ENCODE peak calls at places on chromosome 1, in four cellular contexts. One of them, this sample, is unnamed.

GRCh38 chr1:53715478-53715877 is 23.5 kb downstream of the GLIS1 start:
- DNase-seq in GM12878: no peak
- DNase-seq in K562: peak
- DNase-seq in HepG2: peak
- DNase-seq in this sample: peak

GRCh38 chr1:29640428-29640785 is 404.1 kb downstream of the PTPRU start:
- DNase-seq in GM12878: no peak
- DNase-seq in K562: no peak
- DNase-seq in HepG2: no peak
- DNase-seq in this sample: no peak

GRCh38 chr1:43431676-43432075 is 22.1 kb downstream of the HYI start:
- DNase-seq in GM12878: no peak
- DNase-seq in K562: no peak
- DNase-seq in HepG2: no peak
- DNase-seq in this sample: no peak

GRCh38 chr1:225509770-225510169 is 81.9 kb upstream of the LBR start:
- DNase-seq in GM12878: no peak
- DNase-seq in K562: no peak
- DNase-seq in HepG2: peak
- DNase-seq in this sample: no peak

GRCh38 chr1:247843411-247843810 is 1.7 kb upstream of the OR11L1 start:
- DNase-seq in GM12878: no peak
- DNase-seq in K562: no peak
- DNase-seq in HepG2: no peak
- DNase-seq in this sample: no peak

GRCh38 chr1:225941949-225942222 is 866 bp upstream of the LEFTY2 start:
- DNase-seq in GM12878: no peak
- DNase-seq in K562: no peak
- DNase-seq in HepG2: no peak
- DNase-seq in this sample: no peak

GRCh38 chr1:218209351-218209861 is 75.7 kb upstream of the RRP15 start:
- DNase-seq in GM12878: no peak
- DNase-seq in K562: no peak
- DNase-seq in HepG2: no peak
- DNase-seq in this sample: no peak

GRCh38 chr1:115665319-115665718 is 23.5 kb downstream of the VANGL1 start:
- DNase-seq in GM12878: no peak
- DNase-seq in K562: no peak
- DNase-seq in HepG2: no peak
- DNase-seq in this sample: no peak

GRCh38 chr1:193437785-193438184 is 251.4 kb upstream of the B3GALT2 start:
- DNase-seq in GM12878: peak
- DNase-seq in K562: no peak
- DNase-seq in HepG2: no peak
- DNase-seq in this sample: no peak

GRCh38 chr1:96790599-96790998 is 69.0 kb downstream of the PTBP2 start:
- DNase-seq in GM12878: no peak
- DNase-seq in K562: no peak
- DNase-seq in HepG2: no peak
- DNase-seq in this sample: no peak

GRCh38 chr1:3898994-3899775 is 887 bp downstream of the C1orf174 start:
- DNase-seq in GM12878: no peak
- DNase-seq in K562: no peak
- DNase-seq in HepG2: peak
- DNase-seq in this sample: no peak

GRCh38 chr1:111415461-111415860 is 12.1 kb downstream of the OVGP1 start:
- DNase-seq in GM12878: no peak
- DNase-seq in K562: no peak
- DNase-seq in HepG2: no peak
- DNase-seq in this sample: no peak

DNA sequence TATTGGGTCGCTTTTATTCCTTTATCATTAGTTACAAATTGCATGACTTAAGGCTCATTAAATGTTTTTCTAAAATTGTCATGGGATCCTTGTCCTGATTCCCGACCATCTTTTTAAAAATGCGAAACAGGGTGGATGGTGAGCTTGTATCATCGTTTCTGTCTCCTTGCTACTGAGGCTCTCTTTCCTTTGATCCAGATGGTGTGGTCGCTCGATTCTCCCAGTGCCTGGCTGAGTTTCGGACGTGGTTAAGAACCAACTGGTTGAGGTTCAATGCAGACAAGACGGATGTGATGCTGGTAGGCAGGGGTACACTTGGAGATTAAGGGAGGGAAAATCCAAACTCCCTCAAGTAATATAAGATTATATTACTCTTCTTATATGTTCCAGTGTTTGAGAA is 1.2 kb downstream of the MIER1 start:
- DNase-seq in GM12878: no peak
- DNase-seq in K562: no peak
- DNase-seq in HepG2: no peak
- DNase-seq in this sample: no peak
- TF ChIP-seq FOXM1 in GM12878: no peak
- TF ChIP-seq FOXM1 in K562: no peak
- TF ChIP-seq FOXM1 in HepG2: no peak
- TF ChIP-seq FOXM1 in this sample: no peak

GRCh38 chr1:212506666-212507065 is 73.9 kb downstream of the NENF start:
- DNase-seq in GM12878: no peak
- DNase-seq in K562: no peak
- DNase-seq in HepG2: no peak
- DNase-seq in this sample: no peak
- TF ChIP-seq TARDBP in GM12878: no peak
- TF ChIP-seq TARDBP in K562: no peak
- TF ChIP-seq TARDBP in HepG2: no peak
- TF ChIP-seq TARDBP in this sample: no peak

GRCh38 chr1:160705176-160705745 is 6.4 kb downstream of the CD48 start:
- DNase-seq in GM12878: no peak
- DNase-seq in K562: no peak
- DNase-seq in HepG2: no peak
- DNase-seq in this sample: no peak
- TF ChIP-seq FOXM1 in GM12878: no peak
- TF ChIP-seq FOXM1 in K562: no peak
- TF ChIP-seq FOXM1 in HepG2: no peak
- TF ChIP-seq FOXM1 in this sample: no peak

DNA sequence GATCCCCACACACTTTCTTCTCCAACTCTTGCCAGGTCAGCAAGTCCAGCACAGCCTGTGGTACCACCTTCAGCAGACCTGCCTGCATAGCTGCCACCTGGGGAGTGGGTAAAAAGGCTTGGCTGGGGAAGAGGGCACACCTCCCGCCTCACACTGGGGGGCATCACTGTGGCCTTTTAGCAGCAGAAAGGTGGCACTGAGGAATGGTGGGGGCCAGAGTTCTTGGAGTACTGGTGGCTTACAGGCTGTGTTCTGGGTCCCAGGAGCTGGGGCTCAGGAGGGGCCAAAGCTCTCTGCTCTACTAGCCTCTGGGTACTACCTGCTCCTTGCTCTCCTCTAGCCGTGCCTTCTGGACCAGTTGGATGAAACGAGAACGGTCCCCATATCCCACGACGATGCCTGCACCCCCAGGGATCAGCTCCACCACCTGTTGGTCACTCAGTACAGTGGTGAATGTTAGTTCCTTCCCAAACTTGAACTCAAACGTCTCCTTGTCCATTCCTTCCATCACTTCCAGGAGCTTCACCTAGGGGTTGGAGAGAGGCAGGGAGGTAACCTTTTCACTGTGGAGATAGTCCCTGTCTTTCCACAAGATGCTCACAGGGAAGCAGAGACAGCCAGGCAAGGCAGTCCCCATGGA is 6.7 kb downstream of the HECTD3 start:
- DNase-seq in GM12878: no peak
- DNase-seq in K562: no peak
- DNase-seq in HepG2: no peak
- DNase-seq in this sample: no peak
- TF ChIP-seq TARDBP in GM12878: no peak
- TF ChIP-seq TARDBP in K562: no peak
- TF ChIP-seq TARDBP in HepG2: no peak
- TF ChIP-seq TARDBP in this sample: no peak

GRCh38 chr1:1680031-1680911 is 12.3 kb downstream of the SLC35E2B start:
- DNase-seq in GM12878: no peak
- DNase-seq in K562: peak
- DNase-seq in HepG2: no peak
- DNase-seq in this sample: peak

GRCh38 chr1:1683104-1683905 is 9.3 kb downstream of the SLC35E2B start:
- DNase-seq in GM12878: no peak
- DNase-seq in K562: peak
- DNase-seq in HepG2: no peak
- DNase-seq in this sample: no peak

GRCh38 chr1:1680912-1681273 is 11.7 kb downstream of the SLC35E2B start:
- DNase-seq in GM12878: no peak
- DNase-seq in K562: peak
- DNase-seq in HepG2: peak
- DNase-seq in this sample: no peak

GRCh38 chr1:1677718-1678580 is 14.6 kb downstream of the SLC35E2B start:
- DNase-seq in GM12878: peak
- DNase-seq in K562: peak
- DNase-seq in HepG2: no peak
- DNase-seq in this sample: no peak

GRCh38 chr1:1678581-1679380 is 13.8 kb downstream of the SLC35E2B start:
- DNase-seq in GM12878: peak
- DNase-seq in K562: peak
- DNase-seq in HepG2: peak
- DNase-seq in this sample: no peak
- TF ChIP-seq FOXM1 in GM12878: no peak
- TF ChIP-seq FOXM1 in K562: no peak
- TF ChIP-seq FOXM1 in HepG2: no peak
- TF ChIP-seq FOXM1 in this sample: no peak

GRCh38 chr1:237126180-237126579 is 84.2 kb downstream of the RYR2 start:
- DNase-seq in GM12878: no peak
- DNase-seq in K562: no peak
- DNase-seq in HepG2: no peak
- DNase-seq in this sample: no peak
- TF ChIP-seq TARDBP in GM12878: no peak
- TF ChIP-seq TARDBP in K562: no peak
- TF ChIP-seq TARDBP in HepG2: no peak
- TF ChIP-seq TARDBP in this sample: no peak

DNA sequence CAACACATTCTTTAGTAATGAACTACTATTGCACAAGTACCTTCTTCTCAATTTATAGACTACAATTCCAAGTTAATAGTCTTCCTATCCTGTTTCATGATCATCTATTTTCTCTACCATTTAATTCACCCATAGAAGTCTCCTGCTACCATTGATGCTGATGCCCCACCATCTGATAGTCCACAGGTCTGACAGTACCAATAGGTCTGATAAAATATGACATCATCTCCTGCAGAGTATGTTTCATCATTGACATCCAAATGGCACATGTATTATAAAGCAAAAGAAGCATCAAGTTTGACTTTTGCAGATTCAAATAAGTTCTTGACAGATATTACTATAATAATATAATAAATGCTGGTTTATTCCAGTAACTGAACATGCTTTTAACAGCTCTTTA is 5.5 kb downstream of the COP1 start:
- DNase-seq in GM12878: no peak
- DNase-seq in K562: no peak
- DNase-seq in HepG2: no peak
- DNase-seq in this sample: no peak
- TF ChIP-seq FOXM1 in GM12878: no peak
- TF ChIP-seq FOXM1 in K562: no peak
- TF ChIP-seq FOXM1 in HepG2: no peak
- TF ChIP-seq FOXM1 in this sample: no peak

GRCh38 chr1:185373813-185374524 is 56.9 kb upstream of the IVNS1ABP start:
- DNase-seq in GM12878: no peak
- DNase-seq in K562: no peak
- DNase-seq in HepG2: no peak
- DNase-seq in this sample: no peak
- TF ChIP-seq TARDBP in GM12878: no peak
- TF ChIP-seq TARDBP in K562: no peak
- TF ChIP-seq TARDBP in HepG2: no peak
- TF ChIP-seq TARDBP in this sample: no peak